ENCODE peak calls at places on chromosomes 5 and 9, in eight cellular contexts. J is esophagus muscularis mucosa, N is suprapubic skin, Q is stomach, I is breast epithelium, H is Panc1, Z is spleen, B is HL-60. P is an unnamed sample.

GRCh38 chr5:82799346-82800077 is 277.7 kb downstream of the TMEM167A start:
- DNase-seq in N (no peak), J (no peak), Z (no peak), B (no peak), H (no peak), I (no peak), Q (no peak), P (no peak)

GRCh38 chr9:130154816-130155215 is 17.4 kb upstream of the NCS1 start:
- DNase-seq in H (no peak), Q (no peak), I (no peak), B (no peak), N (no peak), J (no peak), Z (no peak), P (no peak)

GRCh38 chr5:56698463-56699381 is 116.6 kb upstream of the MAP3K1 start:
- DNase-seq in B (no peak), N (no peak), H (no peak), Z (no peak), I (no peak), J (no peak), Q (peak), P (no peak)

GRCh38 chr9:118318770-118319443 is 614.7 kb downstream of the TLR4 start:
- DNase-seq in Q (no peak), I (no peak), Z (no peak), N (no peak), B (no peak), J (no peak), H (no peak), P (no peak)

GRCh38 chr5:9722826-9723225 is 92.7 kb upstream of the TAS2R1 start:
- DNase-seq in I (no peak), B (no peak), Q (no peak), Z (no peak), J (no peak), N (no peak), H (no peak), P (no peak)

GRCh38 chr5:592158-592557 is 20.0 kb upstream of the CEP72 start:
- DNase-seq in H (no peak), J (no peak), B (no peak), Q (peak), N (peak), Z (peak), I (no peak), P (no peak)

GRCh38 chr9:32430720-32431119 is 46.3 kb downstream of the ACO1 start:
- DNase-seq in Q (no peak), Z (no peak), B (no peak), N (no peak), J (no peak), I (no peak), H (no peak), P (no peak)

GRCh38 chr5:60806591-60807243 is 37.4 kb downstream of the ELOVL7 start:
- DNase-seq in J (no peak), Q (no peak), B (no peak), Z (no peak), N (no peak), H (no peak), I (no peak), P (no peak)

GRCh38 chr5:135149229-135149955 is 115.4 kb upstream of the PITX1 start:
- DNase-seq in I (no peak), N (peak), B (no peak), Z (no peak), H (no peak), J (no peak), Q (no peak), P (no peak)

GRCh38 chr5:101543780-101544179 is 640.7 kb upstream of the ST8SIA4 start:
- DNase-seq in Q (no peak), B (no peak), I (no peak), Z (no peak), N (no peak), J (no peak), H (no peak), P (no peak)

GRCh38 chr5:115767424-115767823 is 49.0 kb downstream of the CDO1 start:
- DNase-seq in N (no peak), J (no peak), H (no peak), B (no peak), Z (no peak), I (no peak), Q (no peak), P (no peak)

GRCh38 chr9:137046094-137046787 is at the start of gene NPDC1:
- DNase-seq in H (no peak), N (no peak), J (no peak), Z (peak), Q (peak), B (no peak), I (no peak), P (peak)
- H3K4me3 ChIP-seq in H (peak), N (peak), J (peak), Z (peak), Q (peak), B (no peak), I (peak), P (peak)

GRCh38 chr9:109966643-109967368 is 186.8 kb downstream of the PALM2AKAP2 start:
- DNase-seq in Z (peak), J (no peak), Q (no peak), I (no peak), B (no peak), H (no peak), N (no peak), P (no peak)
- TF ChIP-seq POLR2AphosphoS5 in Z (no peak), J (no peak), Q (no peak), I (no peak), B (no peak), H (no peak), N (no peak), P (no peak)

DNA sequence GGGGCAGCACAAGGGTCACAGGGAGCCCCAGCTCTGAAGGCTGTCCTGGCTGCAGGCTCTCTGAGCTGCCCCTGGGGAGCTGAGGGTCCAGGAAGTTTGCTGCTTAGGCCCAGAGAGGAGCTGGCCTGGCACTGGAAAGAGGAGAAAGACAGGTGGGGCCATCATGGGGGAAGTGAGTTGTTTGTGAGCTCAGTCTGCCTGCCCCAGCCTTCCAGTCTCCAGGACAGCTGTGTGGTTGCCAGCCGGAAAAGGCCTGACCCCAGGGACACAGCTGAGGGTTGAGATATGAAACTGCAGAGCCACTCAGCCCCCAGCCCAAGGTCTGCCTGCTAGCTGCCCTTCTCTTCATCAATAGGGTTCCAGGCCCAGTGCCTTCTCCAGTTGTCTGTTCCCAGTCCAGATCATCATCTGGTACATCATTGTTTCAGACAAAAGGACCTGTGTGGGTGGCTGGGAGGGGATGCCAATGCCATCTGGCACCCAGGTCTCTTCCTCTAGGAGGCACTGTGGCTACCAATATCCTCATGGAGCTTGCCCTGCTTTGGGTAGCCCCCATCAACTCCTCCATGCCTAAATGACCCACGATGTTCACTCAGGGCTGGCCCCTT is 4.2 kb upstream of the DDX41 start:
- DNase-seq in Z (peak), H (no peak), N (no peak), I (no peak), J (no peak), B (no peak), Q (no peak), P (no peak)
- H3K4me3 ChIP-seq in Z (no peak), H (no peak), N (no peak), I (no peak), J (no peak), B (no peak), Q (no peak), P (no peak)

DNA sequence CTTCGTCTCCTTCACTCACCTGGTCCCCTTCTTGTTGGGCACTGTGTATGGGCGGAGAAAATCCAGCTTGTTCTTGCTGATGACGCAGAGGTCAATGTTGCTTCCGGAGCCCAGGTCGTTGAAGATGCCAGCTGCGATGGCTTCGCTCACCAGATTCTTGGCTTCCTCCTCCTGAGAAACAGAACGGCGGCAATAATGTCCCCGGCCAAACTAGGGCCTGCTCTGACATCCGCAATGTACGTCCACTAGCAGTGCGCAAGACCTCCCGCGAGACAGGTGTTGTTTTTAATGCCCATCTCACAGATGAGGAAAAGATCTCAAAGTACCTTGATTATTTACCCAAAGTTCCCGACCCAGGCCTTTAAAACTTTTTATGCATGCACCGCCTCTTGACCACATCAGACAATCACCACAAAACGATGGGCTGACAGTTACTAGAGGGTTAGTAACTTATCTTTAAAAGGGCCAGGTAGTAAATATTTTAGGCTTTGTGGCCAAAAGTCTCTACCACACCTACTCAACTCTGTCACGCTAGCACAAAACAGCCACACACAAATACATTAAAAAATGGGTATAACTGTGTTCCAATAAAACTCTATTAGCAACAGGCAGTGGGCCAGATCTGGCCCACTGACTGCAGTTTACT is 58.4 kb downstream of the PSMB7 start:
- DNase-seq in H (no peak), J (no peak), Q (peak), I (no peak), Z (no peak), B (no peak), N (no peak), P (no peak)
- TF ChIP-seq POLR2AphosphoS5 in H (no peak), J (no peak), Q (no peak), I (no peak), Z (no peak), B (no peak), N (no peak), P (no peak)

GRCh38 chr5:158992104-158992740 is 107.5 kb downstream of the EBF1 start:
- DNase-seq in Q (no peak), B (no peak), N (no peak), J (no peak), I (no peak), Z (no peak), H (no peak), P (no peak)
- H3K4me3 ChIP-seq in Q (no peak), B (no peak), N (no peak), J (no peak), I (no peak), Z (no peak), H (no peak), P (no peak)

GRCh38 chr5:112420111-112420864 is 1.2 kb upstream of the EPB41L4A start:
- DNase-seq in Q (peak), I (peak), H (peak), N (peak), B (no peak), J (peak), Z (peak), P (peak)
- TF ChIP-seq POLR2AphosphoS5 in Q (no peak), I (no peak), H (no peak), N (no peak), B (no peak), J (peak), Z (peak), P (no peak)

DNA sequence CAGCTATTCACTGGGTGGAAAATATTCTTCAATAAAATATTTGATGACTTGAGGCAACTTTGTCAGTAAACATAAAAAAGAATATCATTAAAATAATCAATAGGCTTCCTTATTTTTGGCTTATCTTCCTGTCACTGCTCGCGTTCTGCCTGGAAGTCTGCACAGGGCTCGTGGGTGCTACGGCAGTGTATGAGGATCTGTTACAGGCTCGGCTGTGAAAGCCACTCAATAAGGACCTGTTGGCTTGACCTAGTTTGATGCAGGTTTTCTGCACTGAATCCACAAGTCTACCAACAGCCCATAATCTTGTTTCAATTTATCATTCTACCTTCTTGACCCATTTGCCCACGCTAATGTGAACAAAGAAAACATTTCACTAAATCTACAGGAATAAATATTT is 97.2 kb downstream of the PDZD2 start:
- DNase-seq in J (no peak), B (no peak), Z (no peak), Q (no peak), N (no peak), I (no peak), H (no peak), P (no peak)
- H3K4me3 ChIP-seq in J (no peak), B (no peak), Z (no peak), Q (no peak), N (no peak), I (no peak), H (no peak), P (no peak)

DNA sequence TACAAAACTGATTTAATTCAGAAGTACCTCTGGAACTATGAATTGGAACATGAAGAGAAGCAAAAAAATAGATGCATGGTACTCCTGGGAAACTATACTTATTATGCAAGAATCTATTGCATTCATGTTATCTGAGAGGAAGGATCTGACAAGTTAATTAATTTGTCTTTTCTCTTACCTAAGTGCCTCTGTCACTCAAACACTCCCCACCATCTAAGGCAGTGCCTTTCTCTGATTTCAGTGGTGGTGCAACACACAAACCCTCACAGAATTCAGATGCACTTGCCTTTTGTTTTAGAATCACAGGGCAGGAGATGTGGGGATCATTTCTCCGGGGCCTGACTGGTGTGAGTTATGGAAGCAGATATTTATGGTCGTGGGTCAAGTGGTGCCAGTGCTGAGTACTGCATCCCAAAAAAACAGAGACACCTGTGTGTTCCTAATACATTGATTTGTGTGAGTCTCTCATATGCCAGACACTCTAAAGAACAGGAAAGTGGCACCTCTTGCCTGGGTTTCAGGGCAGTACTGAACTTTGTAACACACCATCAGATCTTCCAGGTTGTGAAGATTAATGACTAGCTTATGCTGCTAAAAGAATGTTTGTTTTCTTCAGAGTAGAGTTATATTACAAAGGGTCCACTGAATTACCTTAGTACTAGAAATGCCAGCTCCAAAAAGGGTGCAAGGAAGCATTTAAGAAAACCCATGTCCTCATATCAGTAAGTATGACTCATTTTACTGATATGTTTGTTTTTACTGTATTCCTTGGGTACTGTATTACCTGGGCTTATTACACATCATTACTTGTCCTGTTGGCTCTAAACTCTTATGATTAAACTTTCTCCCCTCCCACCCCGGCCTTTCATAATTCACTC is 52.7 kb upstream of the C9orf72 start:
- DNase-seq in Z (no peak), J (no peak), Q (no peak), N (no peak), B (no peak), I (no peak), H (no peak), P (no peak)
- TF ChIP-seq POLR2AphosphoS5 in Z (no peak), J (no peak), Q (no peak), N (no peak), B (no peak), I (no peak), H (no peak), P (no peak)

DNA sequence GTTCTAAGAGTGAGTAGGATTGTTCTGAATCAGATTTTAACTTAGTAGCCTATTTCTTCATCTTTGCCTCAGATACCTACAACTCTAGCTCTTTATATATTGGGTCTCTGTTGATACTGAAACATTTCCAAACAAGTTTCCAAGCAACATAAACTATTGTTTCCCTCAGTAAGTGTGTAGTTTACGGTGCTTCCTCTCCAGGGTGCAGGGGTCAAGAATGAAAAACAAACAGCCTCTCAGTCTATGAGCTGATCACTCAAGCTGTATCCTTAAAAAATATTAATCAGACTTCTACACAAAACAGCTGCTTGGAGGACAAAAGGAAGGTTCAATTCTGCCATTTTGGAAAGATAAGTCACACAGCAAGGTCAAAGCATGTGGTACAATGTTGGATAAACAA is 75.0 kb downstream of the ADAMTS12 start:
- DNase-seq in J (peak), Q (no peak), B (no peak), N (no peak), H (no peak), Z (no peak), I (no peak), P (no peak)
- H3K4me3 ChIP-seq in J (no peak), Q (no peak), B (no peak), N (no peak), H (no peak), Z (no peak), I (no peak), P (no peak)

P was measured in transverse colon.